ENCODE peak calls at places on chromosomes 12 and 14, in ten cellular contexts. F is activated CD4-positive, alpha-beta T cell treated with anti-CD3 and anti-CD28 coated beads for 48 hours; A is DMS53; V is lower lobe of right lung; M is NAMALWA; X is activated T-helper 1 cell treated with anti-CD3 and anti-CD28 coated beads, Interleukin-2, amount 50 U/mL, for 16 hours; C is NCI-H748 treated with DMSO at 0.1 percent for 48 hours; S is mucosa of gallbladder; E is HEK293T; Z is NCI-H1092. G is an unnamed sample.
A peak's percentile ranks its signal among the peaks of the same experiment; 100 is the strongest.

GRCh38 chr12:120972870-120973543 is 5.3 kb upstream of the HNF1A start:
- DNase-seq in F (no peak), A (peak; percentile 42), V (peak; percentile 58), M (no peak), X (no peak), C (no peak), S (no peak), E (no peak), Z (no peak), G (peak; percentile 68)

GRCh38 chr12:48043771-48044170 is 39.5 kb upstream of the COL2A1 start:
- DNase-seq in F (no peak), A (no peak), V (no peak), M (no peak), X (no peak), C (no peak), S (no peak), E (no peak), Z (no peak), G (no peak)

GRCh38 chr12:53601296-53601847 is 24.8 kb downstream of the ATF7 start:
- DNase-seq in F (no peak), A (no peak), V (no peak), M (peak; percentile 77), X (no peak), C (no peak), S (no peak), E (no peak), Z (no peak), G (no peak)

GRCh38 chr14:88904206-88904647 is 79.8 kb downstream of the TTC8 start:
- DNase-seq in F (no peak), A (no peak), V (no peak), M (no peak), X (no peak), C (no peak), S (no peak), E (no peak), Z (no peak), G (no peak)

GRCh38 chr12:127632431-127632830 is 634.5 kb upstream of the TMEM132C start:
- DNase-seq in F (no peak), A (no peak), V (no peak), M (no peak), X (no peak), C (no peak), S (no peak), E (no peak), Z (no peak), G (no peak)

GRCh38 chr12:2003676-2004112 is 563 bp downstream of the DCP1B start:
- DNase-seq in F (no peak), A (peak; percentile 81), V (no peak), M (peak; percentile 76), X (no peak), C (no peak), S (no peak), E (no peak), Z (no peak), G (no peak)

GRCh38 chr12:95205685-95206084 is 11.6 kb downstream of the FGD6 start:
- DNase-seq in F (no peak), A (peak; percentile 30), V (no peak), M (no peak), X (no peak), C (no peak), S (peak; percentile 19), E (no peak), Z (no peak), G (peak; percentile 59)

GRCh38 chr12:76194724-76195123 is 110.2 kb upstream of the NAP1L1 start:
- DNase-seq in F (no peak), A (no peak), V (no peak), M (no peak), X (no peak), C (no peak), S (no peak), E (no peak), Z (no peak), G (no peak)

GRCh38 chr12:22321620-22322019 is 12.9 kb downstream of the ST8SIA1 start:
- DNase-seq in F (peak; percentile 42), A (no peak), V (peak; percentile 53), M (peak; percentile 20), X (no peak), C (no peak), S (no peak), E (no peak), Z (no peak), G (no peak)

GRCh38 chr12:56601503-56601902 is 28.6 kb downstream of the BAZ2A start:
- DNase-seq in F (peak; percentile 35), A (peak; percentile 43), V (no peak), M (peak; percentile 48), X (no peak), C (no peak), S (no peak), E (peak; percentile 21), Z (no peak), G (no peak)

GRCh38 chr14:61877050-61877390 is 114.8 kb downstream of the SNAPC1 start:
- DNase-seq in F (no peak), A (no peak), V (no peak), M (no peak), X (no peak), C (no peak), S (no peak), E (no peak), Z (no peak), G (no peak)

GRCh38 chr14:95609398-95609990 is 74.6 kb downstream of the GLRX5 start:
- DNase-seq in F (peak; percentile 25), A (peak; percentile 85), V (no peak), M (peak; percentile 72), X (no peak), C (peak; percentile 52), S (peak; percentile 33), E (peak; percentile 60), Z (peak; percentile 50), G (peak; percentile 8)

GRCh38 chr12:109714141-109714912 is 702 bp downstream of the FAM222A start:
- DNase-seq in F (peak; percentile 59), A (peak; percentile 95), V (peak; percentile 77), M (peak; percentile 65), X (peak; percentile 20), C (peak; percentile 40), S (peak; percentile 58), E (peak; percentile 59), Z (no peak), G (peak; percentile 72)